ENCODE peak calls at places on chromosome 14, in eight cellular contexts. B, H, T, Q, D, U, I and J are unnamed samples.

GRCh38 chr14:102980409-102980810 is 57.9 kb downstream of the AMN start:
- DNase-seq in B (no peak), D (no peak), T (no peak), H (no peak), U (no peak), Q (no peak), I (no peak), J (no peak)

GRCh38 chr14:38201137-38201828 is 6.4 kb upstream of the SSTR1 start:
- DNase-seq in U (no peak), B (no peak), T (no peak), Q (no peak), D (no peak), H (no peak), I (no peak), J (no peak)

GRCh38 chr14:96962337-96962736 is 165.2 kb downstream of the VRK1 start:
- DNase-seq in H (no peak), I (no peak), T (no peak), Q (no peak), U (no peak), B (no peak), D (no peak), J (peak; percentile 46)

GRCh38 chr14:53152627-53152908 is 555 bp downstream of the DDHD1 start:
- DNase-seq in B (peak; percentile 35), H (no peak), Q (peak; percentile 27), U (no peak), I (no peak), T (no peak), D (peak; percentile 63), J (no peak)

GRCh38 chr14:52553671-52554575 is 1.3 kb downstream of the GPR137C start:
- DNase-seq in U (peak; percentile 28), Q (peak; percentile 41), H (peak; percentile 67), B (peak; percentile 62), D (peak; percentile 89), I (no peak), T (peak; percentile 52), J (peak; percentile 82)

GRCh38 chr14:41799817-41800216 is 193.1 kb downstream of the LRFN5 start:
- DNase-seq in B (no peak), H (no peak), U (no peak), I (no peak), D (no peak), T (no peak), Q (no peak), J (no peak)

GRCh38 chr14:99422220-99423010 is 58.2 kb downstream of the SETD3 start:
- DNase-seq in D (no peak), I (no peak), Q (no peak), T (no peak), H (peak; percentile 23), B (no peak), U (no peak), J (no peak)

GRCh38 chr14:100422556-100423420 is 99.6 kb downstream of the SLC25A47 start:
- DNase-seq in T (no peak), H (no peak), Q (no peak), U (no peak), I (no peak), B (no peak), D (no peak), J (no peak)

GRCh38 chr14:33859306-33859705 is 91.6 kb downstream of the EGLN3 start:
- DNase-seq in B (no peak), H (no peak), U (no peak), T (no peak), D (no peak), I (no peak), Q (no peak), J (no peak)

GRCh38 chr14:50978888-50979287 is 34.6 kb upstream of the PYGL start:
- DNase-seq in I (no peak), Q (no peak), D (no peak), H (no peak), B (no peak), T (no peak), U (peak; percentile 38), J (no peak)

GRCh38 chr14:58572092-58572853 is 65.5 kb upstream of the DACT1 start:
- DNase-seq in H (peak; percentile 4), B (peak; percentile 13), I (no peak), D (no peak), U (no peak), T (no peak), Q (no peak), J (no peak)

GRCh38 chr14:37168721-37169120 is 3.7 kb downstream of the SLC25A21 start:
- DNase-seq in I (no peak), H (no peak), D (no peak), T (no peak), U (no peak), B (no peak), Q (peak; percentile 61), J (no peak)

GRCh38 chr14:101253948-101254347 is 307.3 kb upstream of the DIO3 start:
- DNase-seq in Q (no peak), U (no peak), T (no peak), B (no peak), I (no peak), D (no peak), H (no peak), J (no peak)

GRCh38 chr14:75492832-75493579 is 29.3 kb upstream of the BATF start:
- DNase-seq in U (no peak), H (no peak), D (no peak), Q (no peak), B (no peak), I (no peak), T (no peak), J (no peak)

GRCh38 chr14:75491376-75491978 is 30.8 kb upstream of the BATF start:
- DNase-seq in H (no peak), T (no peak), U (no peak), D (no peak), Q (no peak), I (no peak), B (no peak), J (no peak)

GRCh38 chr14:75494898-75495297 is 27.4 kb upstream of the BATF start:
- DNase-seq in B (no peak), Q (no peak), H (no peak), T (no peak), U (no peak), D (no peak), I (no peak), J (no peak)

GRCh38 chr14:75495399-75495798 is 26.9 kb upstream of the BATF start:
- DNase-seq in D (no peak), I (no peak), B (no peak), U (no peak), Q (no peak), T (no peak), H (no peak), J (no peak)

DNA sequence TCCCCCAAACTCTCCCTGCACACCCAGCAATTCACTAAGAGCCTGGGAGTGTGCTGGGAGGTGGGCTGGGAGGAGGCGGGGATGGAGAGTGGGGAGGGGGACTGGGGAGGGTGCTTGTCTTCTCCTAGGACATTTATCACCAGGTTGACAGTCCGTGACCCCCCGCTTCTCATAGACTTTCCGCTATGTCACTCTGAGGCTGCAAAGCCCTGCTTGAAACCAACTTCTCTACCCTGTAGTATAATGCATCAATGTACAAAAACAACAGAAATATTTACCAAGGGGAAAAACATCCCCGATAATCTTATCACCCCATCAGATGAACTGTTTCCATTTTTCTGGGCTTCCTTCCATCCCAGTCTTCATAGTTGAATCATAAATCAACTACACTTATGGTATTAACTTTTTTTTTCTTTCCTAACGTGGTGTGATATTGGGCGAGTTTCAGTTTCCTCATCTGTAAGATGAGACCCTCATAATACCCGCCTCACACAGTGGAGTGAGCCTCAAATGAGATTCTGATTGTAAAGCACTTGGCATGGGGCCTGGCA is 28.6 kb upstream of the BATF start:
- DNase-seq in B (no peak), D (no peak), H (no peak), U (no peak), T (no peak), Q (no peak), I (no peak), J (no peak)
- TF ChIP-seq MAX in B (no peak), D (no peak), H (no peak), U (no peak), T (no peak), Q (no peak), I (no peak), J (no peak)

GRCh38 chr14:105086833-105087307 is 21.6 kb upstream of the GPR132 start:
- DNase-seq in I (peak; percentile 56), B (peak; percentile 85), Q (peak; percentile 74), T (peak; percentile 24), D (peak; percentile 68), U (no peak), H (peak; percentile 47), J (peak; percentile 90)
- TF ChIP-seq POLR2A in I (no peak), B (peak; percentile 40), Q (peak; percentile 34), T (no peak), D (no peak), U (peak; percentile 69), H (no peak), J (no peak)

DNA sequence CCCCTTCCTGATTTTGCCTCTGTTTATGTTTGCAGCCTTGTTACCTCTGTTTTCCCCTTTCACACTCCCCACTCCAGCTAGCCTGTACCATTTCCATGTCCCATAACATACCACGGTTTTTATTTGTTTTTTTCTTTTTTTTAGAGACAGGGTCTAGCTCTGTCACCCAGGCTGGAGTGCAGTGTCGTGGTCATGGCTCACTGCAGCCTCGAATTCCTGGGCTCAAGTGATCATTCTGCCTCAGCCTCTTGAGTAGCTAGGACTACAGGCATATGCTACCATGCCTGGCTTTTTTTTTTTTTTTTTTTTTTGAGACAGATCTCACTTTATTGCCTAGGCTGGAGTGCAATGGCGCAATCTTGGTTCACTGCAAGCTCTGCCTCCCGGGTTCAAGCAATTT is 18.4 kb upstream of the SAMD4A start:
- DNase-seq in B (no peak), H (no peak), T (no peak), D (no peak), U (no peak), I (no peak), Q (no peak), J (no peak)
- TF ChIP-seq MAX in B (no peak), H (no peak), T (no peak), D (no peak), U (no peak), I (no peak), Q (no peak), J (no peak)

GRCh38 chr14:61218765-61219164 is 62.4 kb downstream of the TMEM30B start:
- DNase-seq in I (no peak), Q (no peak), B (no peak), H (no peak), T (no peak), U (no peak), D (no peak), J (no peak)

GRCh38 chr14:61217516-61217915 is 63.6 kb downstream of the TMEM30B start:
- DNase-seq in U (no peak), B (no peak), Q (no peak), H (no peak), D (no peak), T (no peak), I (no peak), J (no peak)

GRCh38 chr14:61218157-61218556 is 63.0 kb downstream of the TMEM30B start:
- DNase-seq in T (no peak), I (no peak), U (no peak), B (no peak), H (no peak), Q (no peak), D (no peak), J (no peak)

GRCh38 chr14:61219256-61219655 is 61.9 kb downstream of the TMEM30B start:
- DNase-seq in H (no peak), I (no peak), U (no peak), D (no peak), B (no peak), T (no peak), Q (no peak), J (no peak)

DNA sequence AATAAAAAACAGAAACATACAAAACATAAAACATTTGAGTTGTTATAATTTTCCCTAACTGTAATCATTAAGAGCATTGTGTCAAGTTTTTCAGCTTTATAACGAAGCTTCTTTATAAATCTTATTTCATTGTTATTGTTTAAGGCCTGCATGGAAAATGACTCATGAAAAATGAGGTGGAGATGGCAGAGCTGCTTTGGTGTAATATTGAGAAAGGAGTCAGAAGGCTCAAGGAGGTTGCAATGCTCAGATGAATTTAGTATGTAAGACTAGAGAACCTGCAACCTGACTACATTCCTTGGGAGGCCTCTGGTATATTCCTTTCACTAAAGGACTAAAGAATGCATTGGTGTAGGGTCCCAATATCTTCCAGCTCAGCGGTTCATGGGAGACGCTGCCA is 61.5 kb downstream of the TMEM30B start:
- DNase-seq in Q (no peak), D (no peak), U (no peak), T (no peak), H (no peak), I (no peak), B (no peak), J (no peak)
- TF ChIP-seq POLR2A in Q (no peak), D (no peak), U (no peak), T (no peak), H (no peak), I (no peak), B (no peak), J (no peak)